ENCODE peak calls at places on chromosomes 1 and 21, in four cellular contexts. One of them, this sample, is unnamed.

GRCh38 chr21:39384674-39385298 is 35.9 kb upstream of the HMGN1 start:
- DNase-seq in cardiac fibroblast: no peak
- DNase-seq in dorsolateral prefrontal cortex: no peak
- DNase-seq in uterus: no peak
- DNase-seq in this sample: no peak

GRCh38 chr1:110873856-110874255 is 908 bp downstream of the CD53 start:
- DNase-seq in cardiac fibroblast: no peak
- DNase-seq in dorsolateral prefrontal cortex: no peak
- DNase-seq in uterus: no peak
- DNase-seq in this sample: no peak

GRCh38 chr1:241998412-241998921 is 431 bp downstream of the MAP1LC3C start:
- DNase-seq in cardiac fibroblast: peak
- DNase-seq in dorsolateral prefrontal cortex: peak
- DNase-seq in uterus: peak
- DNase-seq in this sample: peak

GRCh38 chr1:14390816-14391215 is 207.7 kb upstream of the KAZN start:
- DNase-seq in cardiac fibroblast: no peak
- DNase-seq in dorsolateral prefrontal cortex: no peak
- DNase-seq in uterus: no peak
- DNase-seq in this sample: no peak

GRCh38 chr1:206828061-206828460 is 37.4 kb upstream of the IL20 start:
- DNase-seq in cardiac fibroblast: no peak
- DNase-seq in dorsolateral prefrontal cortex: no peak
- DNase-seq in uterus: no peak
- DNase-seq in this sample: no peak

GRCh38 chr1:223031690-223032601 is 111.1 kb downstream of the TLR5 start:
- DNase-seq in cardiac fibroblast: peak
- DNase-seq in dorsolateral prefrontal cortex: no peak
- DNase-seq in uterus: peak
- DNase-seq in this sample: peak

GRCh38 chr1:40987439-40988276 is 8.2 kb downstream of the CTPS1 start:
- DNase-seq in cardiac fibroblast: no peak
- DNase-seq in dorsolateral prefrontal cortex: no peak
- DNase-seq in uterus: no peak
- DNase-seq in this sample: no peak

GRCh38 chr1:1431845-1432565 is 3.5 kb upstream of the VWA1 start:
- DNase-seq in cardiac fibroblast: peak
- DNase-seq in dorsolateral prefrontal cortex: no peak
- DNase-seq in uterus: peak
- DNase-seq in this sample: no peak

GRCh38 chr1:94801919-94802546 is 18.1 kb upstream of the SLC44A3 start:
- DNase-seq in cardiac fibroblast: peak
- DNase-seq in dorsolateral prefrontal cortex: no peak
- DNase-seq in uterus: peak
- DNase-seq in this sample: peak

GRCh38 chr1:204592246-204592948 is 76.2 kb downstream of the MDM4 start:
- DNase-seq in cardiac fibroblast: no peak
- DNase-seq in dorsolateral prefrontal cortex: no peak
- DNase-seq in uterus: no peak
- DNase-seq in this sample: no peak

GRCh38 chr1:7471836-7472235 is 299.3 kb upstream of the VAMP3 start:
- DNase-seq in cardiac fibroblast: peak
- DNase-seq in dorsolateral prefrontal cortex: no peak
- DNase-seq in uterus: no peak
- DNase-seq in this sample: peak

DNA sequence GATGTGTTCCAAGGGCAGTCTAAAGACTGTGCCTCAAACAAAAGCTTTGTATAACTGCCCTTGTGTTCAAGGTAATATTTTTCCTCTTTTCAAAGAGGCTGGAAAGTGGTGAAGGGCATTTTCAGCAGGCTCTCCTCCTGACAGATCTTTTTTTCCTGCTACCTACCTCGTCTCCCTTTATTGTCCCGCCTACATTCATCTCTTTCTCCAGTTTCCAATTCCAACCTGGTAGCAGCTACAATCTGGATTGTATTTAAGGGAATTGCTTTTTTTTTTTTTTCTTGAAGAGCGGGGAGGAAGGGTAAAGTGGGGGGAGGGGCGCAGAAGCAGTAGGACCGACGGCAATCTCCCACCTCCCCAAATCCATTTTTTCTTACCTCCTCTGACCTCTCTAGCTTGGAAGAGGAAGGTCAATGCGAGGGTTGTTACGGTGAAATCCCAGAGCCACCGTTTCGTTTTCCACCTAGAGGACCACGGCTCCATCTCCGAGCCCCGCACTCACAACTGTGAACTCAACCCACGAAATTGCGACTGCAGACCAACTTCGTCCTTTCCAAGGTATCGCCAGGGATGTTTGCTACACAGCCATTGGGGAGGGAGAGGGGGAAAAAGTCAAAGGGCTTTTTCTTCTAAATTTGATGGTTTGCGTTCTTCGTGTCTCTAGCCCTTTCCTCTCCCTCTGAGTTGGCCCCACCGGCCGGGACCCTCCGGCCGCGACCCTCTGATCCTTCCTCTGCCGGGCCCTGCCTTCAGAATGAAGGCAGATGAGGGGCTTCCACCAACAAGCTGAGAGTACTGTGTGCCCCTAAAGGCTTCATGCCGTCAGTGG is at the start of gene COL11A1:
- DNase-seq in cardiac fibroblast: no peak
- DNase-seq in dorsolateral prefrontal cortex: no peak
- DNase-seq in uterus: no peak
- DNase-seq in this sample: no peak
- H3K4me3 ChIP-seq in cardiac fibroblast: peak
- H3K4me3 ChIP-seq in dorsolateral prefrontal cortex: peak
- H3K4me3 ChIP-seq in uterus: peak
- H3K4me3 ChIP-seq in this sample: peak

GRCh38 chr1:160884091-160884490 is 889 bp downstream of the ITLN1 start:
- DNase-seq in cardiac fibroblast: no peak
- DNase-seq in dorsolateral prefrontal cortex: no peak
- DNase-seq in uterus: no peak
- DNase-seq in this sample: no peak

GRCh38 chr1:160883586-160883985 is 1.4 kb downstream of the ITLN1 start:
- DNase-seq in cardiac fibroblast: no peak
- DNase-seq in dorsolateral prefrontal cortex: no peak
- DNase-seq in uterus: no peak
- DNase-seq in this sample: no peak

GRCh38 chr1:160888926-160889325 is 3.9 kb upstream of the ITLN1 start:
- DNase-seq in cardiac fibroblast: no peak
- DNase-seq in dorsolateral prefrontal cortex: no peak
- DNase-seq in uterus: no peak
- DNase-seq in this sample: no peak

GRCh38 chr1:160885080-160885479 is at the start of gene ITLN1:
- DNase-seq in cardiac fibroblast: no peak
- DNase-seq in dorsolateral prefrontal cortex: no peak
- DNase-seq in uterus: no peak
- DNase-seq in this sample: no peak

DNA sequence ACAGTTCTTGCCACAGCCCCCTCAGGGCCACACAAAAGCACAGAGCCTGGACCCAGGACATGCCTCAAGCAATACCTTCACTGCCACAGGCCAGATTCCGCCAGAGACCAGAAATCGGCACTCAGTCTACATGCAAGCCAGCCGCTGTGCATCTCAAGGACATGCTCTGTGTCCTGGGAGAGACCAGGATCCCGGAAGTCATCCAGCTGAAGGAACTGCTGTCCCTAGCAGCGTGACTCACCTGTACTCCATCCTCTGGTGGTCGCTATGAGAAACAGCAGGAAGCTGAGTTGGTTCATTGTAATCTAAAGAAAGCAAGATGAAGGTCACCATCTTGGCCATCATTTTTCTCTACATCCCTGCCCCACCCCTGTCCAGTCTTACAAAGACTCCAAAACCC is 401 bp downstream of the ITLN1 start:
- DNase-seq in cardiac fibroblast: no peak
- DNase-seq in dorsolateral prefrontal cortex: no peak
- DNase-seq in uterus: no peak
- DNase-seq in this sample: no peak
- TF ChIP-seq CTCF in cardiac fibroblast: no peak
- TF ChIP-seq CTCF in dorsolateral prefrontal cortex: no peak
- TF ChIP-seq CTCF in uterus: no peak
- TF ChIP-seq CTCF in this sample: no peak

DNA sequence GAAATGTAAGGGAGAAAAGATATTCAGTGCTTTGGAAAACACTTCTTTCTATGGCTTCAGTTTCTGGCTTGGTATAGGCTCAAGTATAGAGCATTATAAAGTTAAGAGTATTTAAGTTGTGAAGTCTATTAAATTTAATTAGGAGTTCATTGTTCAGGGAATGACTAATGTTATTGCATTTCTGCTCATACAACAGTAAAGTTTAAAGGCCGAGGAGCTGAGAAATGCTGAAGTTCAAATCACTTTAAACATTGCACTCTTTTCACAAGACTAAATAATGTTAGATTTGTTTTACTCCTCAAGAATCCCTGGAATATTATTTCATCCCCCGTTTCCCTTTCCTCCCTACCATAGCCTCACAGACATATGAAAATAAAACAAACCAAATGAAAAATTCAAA is 30.1 kb downstream of the RGS5 start:
- DNase-seq in cardiac fibroblast: peak
- DNase-seq in dorsolateral prefrontal cortex: no peak
- DNase-seq in uterus: no peak
- DNase-seq in this sample: no peak
- H3K4me3 ChIP-seq in cardiac fibroblast: no peak
- H3K4me3 ChIP-seq in dorsolateral prefrontal cortex: no peak
- H3K4me3 ChIP-seq in uterus: no peak
- H3K4me3 ChIP-seq in this sample: no peak

GRCh38 chr1:220690140-220691038 is at the start of gene C1orf115:
- DNase-seq in cardiac fibroblast: peak
- DNase-seq in dorsolateral prefrontal cortex: peak
- DNase-seq in uterus: peak
- DNase-seq in this sample: peak
- TF ChIP-seq CTCF in cardiac fibroblast: peak
- TF ChIP-seq CTCF in dorsolateral prefrontal cortex: peak
- TF ChIP-seq CTCF in uterus: peak
- TF ChIP-seq CTCF in this sample: peak

GRCh38 chr1:57591854-57592253 is 168.0 kb upstream of the DAB1 start:
- DNase-seq in cardiac fibroblast: no peak
- DNase-seq in dorsolateral prefrontal cortex: no peak
- DNase-seq in uterus: no peak
- DNase-seq in this sample: peak
- H3K4me3 ChIP-seq in cardiac fibroblast: no peak
- H3K4me3 ChIP-seq in dorsolateral prefrontal cortex: no peak
- H3K4me3 ChIP-seq in uterus: no peak
- H3K4me3 ChIP-seq in this sample: no peak

This sample was measured in epithelial cell of esophagus.